ENCODE peak calls at places on chromosomes 13 and 19, in five cellular contexts. D is AG09309, L is endothelial cell, I is brain microvascular endothelial cell, C is NCI-H1694 treated with DMSO at 0.1 percent for 48 hours. X is an unnamed sample.

GRCh38 chr13:69571606-69572323 is 535.9 kb upstream of the ATXN8OS start:
- DNase-seq in D (no peak), L (no peak), I (no peak), C (no peak), X (no peak)

GRCh38 chr19:43780706-43781525 is at the start of gene KCNN4:
- DNase-seq in D (peak), L (no peak), I (peak), C (no peak), X (peak)

GRCh38 chr13:31929031-31929770 is 102.4 kb upstream of the FRY start:
- DNase-seq in D (no peak), L (no peak), I (no peak), C (no peak), X (no peak)

GRCh38 chr13:39607876-39608275 is 4.9 kb upstream of the LHFPL6 start:
- DNase-seq in D (no peak), L (no peak), I (no peak), C (no peak), X (no peak)

GRCh38 chr19:41844601-41845000 is at the start of gene LYPD4:
- DNase-seq in D (no peak), L (no peak), I (no peak), C (no peak), X (no peak)

GRCh38 chr13:77114271-77114670 is 87.3 kb upstream of the FBXL3 start:
- DNase-seq in D (no peak), L (no peak), I (no peak), C (no peak), X (no peak)

GRCh38 chr19:37304190-37304883 is 66.6 kb upstream of the ZNF527 start:
- DNase-seq in D (no peak), L (no peak), I (no peak), C (no peak), X (peak)

GRCh38 chr13:76038920-76039716 is 403.0 kb downstream of the LMO7 start:
- DNase-seq in D (no peak), L (no peak), I (no peak), C (no peak), X (no peak)

GRCh38 chr19:1985588-1986356 is 29.7 kb downstream of the BTBD2 start:
- DNase-seq in D (no peak), L (no peak), I (no peak), C (no peak), X (no peak)

GRCh38 chr13:61362522-61362921 is 53.1 kb downstream of the PCDH20 start:
- DNase-seq in D (no peak), L (no peak), I (no peak), C (no peak), X (no peak)

GRCh38 chr19:51271015-51271600 is 20.2 kb downstream of the SIGLECL1 start:
- DNase-seq in D (no peak), L (no peak), I (no peak), C (no peak), X (no peak)

GRCh38 chr13:84497613-84498012 is 615.3 kb upstream of the SLITRK1 start:
- DNase-seq in D (no peak), L (no peak), I (no peak), C (no peak), X (no peak)

GRCh38 chr13:50209646-50210045 is 194.4 kb downstream of the KCNRG start:
- DNase-seq in D (no peak), L (no peak), I (no peak), C (no peak), X (no peak)

GRCh38 chr13:113898391-113898790 is 34.5 kb upstream of the GAS6 start:
- DNase-seq in D (no peak), L (no peak), I (no peak), C (no peak), X (no peak)

GRCh38 chr13:80454245-80454644 is 113.3 kb upstream of the SPRY2 start:
- DNase-seq in D (no peak), L (no peak), I (peak), C (no peak), X (no peak)

GRCh38 chr13:112983042-112983305 is 14.0 kb downstream of the MCF2L start:
- DNase-seq in D (no peak), L (no peak), I (no peak), C (no peak), X (no peak)

GRCh38 chr13:23790591-23791170 is 98.5 kb downstream of the MIPEP start:
- DNase-seq in D (peak), L (no peak), I (peak), C (peak), X (no peak)

GRCh38 chr19:55447421-55448174 is 4.5 kb upstream of the SHISA7 start:
- DNase-seq in D (no peak), L (no peak), I (no peak), C (peak), X (no peak)

GRCh38 chr13:93418398-93418797 is 191.8 kb downstream of the GPC6 start:
- DNase-seq in D (no peak), L (no peak), I (no peak), C (no peak), X (no peak)

GRCh38 chr13:26653310-26653709 is 95.8 kb downstream of the WASF3 start:
- DNase-seq in D (peak), L (no peak), I (peak), C (no peak), X (no peak)

GRCh38 chr13:47256618-47257017 is 359.8 kb upstream of the HTR2A start:
- DNase-seq in D (peak), L (no peak), I (peak), C (no peak), X (no peak)

GRCh38 chr19:48379058-48379457 is 12.3 kb downstream of the KDELR1 start:
- DNase-seq in D (no peak), L (no peak), I (no peak), C (no peak), X (no peak)

GRCh38 chr19:40253611-40254092 is 27.2 kb upstream of the CCNP start:
- DNase-seq in D (no peak), L (no peak), I (no peak), C (no peak), X (no peak)

GRCh38 chr13:48508001-48508400 is 24.9 kb downstream of the RCBTB2 start:
- DNase-seq in D (no peak), L (no peak), I (no peak), C (no peak), X (no peak)

GRCh38 chr19:51688665-51689571 is 4.2 kb upstream of the SPACA6 start:
- DNase-seq in D (peak), L (peak), I (peak), C (peak), X (peak)

GRCh38 chr13:105272660-105273631 is 1262.5 kb downstream of the EFNB2 start:
- DNase-seq in D (no peak), L (no peak), I (no peak), C (no peak), X (no peak)

GRCh38 chr13:27005556-27005955 is 166.1 kb downstream of the USP12 start:
- DNase-seq in D (no peak), L (no peak), I (no peak), C (peak), X (no peak)

GRCh38 chr19:41376241-41376997 is at the start of gene TMEM91:
- DNase-seq in D (no peak), L (peak), I (peak), C (no peak), X (peak)

GRCh38 chr13:30256713-30257432 is 50.5 kb downstream of the KATNAL1 start:
- DNase-seq in D (peak), L (no peak), I (no peak), C (no peak), X (no peak)

GRCh38 chr13:31824705-31825512 is 85.6 kb downstream of the RXFP2 start:
- DNase-seq in D (no peak), L (no peak), I (peak), C (no peak), X (no peak)